ENCODE peak calls at places on chromosomes 6 and 20, in four cellular contexts. R is fibroblast of mammary gland, B is cardiac fibroblast, O is left lung. P is an unnamed sample.

GRCh38 chr6:45002390-45002789 is 325.7 kb upstream of the RUNX2 start:
- DNase-seq in R (peak; percentile 23), B (peak; percentile 19), O (no peak), P (peak; percentile 0)

GRCh38 chr6:47936820-47937219 is 155.0 kb downstream of the OPN5 start:
- DNase-seq in R (no peak), B (no peak), O (no peak), P (no peak)

GRCh38 chr20:48679603-48680002 is 148.2 kb downstream of the PREX1 start:
- DNase-seq in R (no peak), B (no peak), O (no peak), P (peak; percentile 35)

GRCh38 chr6:124203812-124204167 is 400.1 kb downstream of the NKAIN2 start:
- DNase-seq in R (peak; percentile 75), B (peak; percentile 21), O (no peak), P (peak; percentile 78)

GRCh38 chr20:17889226-17889625 is 79.4 kb downstream of the SNX5 start:
- DNase-seq in R (peak; percentile 73), B (peak; percentile 59), O (no peak), P (peak; percentile 40)

GRCh38 chr6:85672623-85673022 is 29.9 kb upstream of the SYNCRIP start:
- DNase-seq in R (no peak), B (no peak), O (no peak), P (no peak)

GRCh38 chr6:56752009-56752408 is 109.3 kb upstream of the DST start:
- DNase-seq in R (peak; percentile 86), B (peak; percentile 51), O (no peak), P (peak; percentile 73)

GRCh38 chr6:146543211-146543939 is at the start of gene RAB32:
- DNase-seq in R (peak; percentile 91), B (peak; percentile 98), O (peak; percentile 100), P (peak; percentile 93)

GRCh38 chr6:26195376-26195923 is 108.2 kb downstream of the HFE start:
- DNase-seq in R (peak; percentile 92), B (peak; percentile 96), O (peak; percentile 95), P (peak; percentile 92)

GRCh38 chr6:35071347-35071994 is 69.7 kb downstream of the TCP11 start:
- DNase-seq in R (no peak), B (no peak), O (no peak), P (no peak)

GRCh38 chr20:57622579-57623381 is 2.6 kb upstream of the ZBP1 start:
- DNase-seq in R (peak; percentile 62), B (peak; percentile 35), O (peak; percentile 90), P (peak; percentile 75)

GRCh38 chr6:31888281-31889258 is 8.9 kb downstream of the EHMT2 start:
- DNase-seq in R (no peak), B (peak; percentile 19), O (peak; percentile 87), P (peak; percentile 34)

GRCh38 chr6:71332012-71332411 is 43.4 kb downstream of the OGFRL1 start:
- DNase-seq in R (peak; percentile 33), B (no peak), O (no peak), P (no peak)

GRCh38 chr6:81204741-81205140 is 547.7 kb downstream of the TENT5A start:
- DNase-seq in R (peak; percentile 34), B (peak; percentile 20), O (no peak), P (no peak)

GRCh38 chr6:35017461-35018183 is 123.5 kb downstream of the TCP11 start:
- DNase-seq in R (peak; percentile 56), B (peak; percentile 37), O (peak; percentile 80), P (no peak)

GRCh38 chr6:157229219-157229607 is 94.1 kb downstream of the TMEM242 start:
- DNase-seq in R (no peak), B (no peak), O (no peak), P (no peak)

GRCh38 chr20:35653430-35653734 is 11.3 kb downstream of the CPNE1 start:
- DNase-seq in R (no peak), B (no peak), O (no peak), P (no peak)

GRCh38 chr6:132736239-132736638 is 21.5 kb downstream of the VNN2 start:
- DNase-seq in R (no peak), B (peak; percentile 7), O (no peak), P (peak; percentile 81)

GRCh38 chr6:169701218-169701952 is 444 bp downstream of the WDR27 start:
- DNase-seq in R (no peak), B (no peak), O (no peak), P (no peak)

GRCh38 chr6:123044341-123044860 is 48.4 kb downstream of the CLVS2 start:
- DNase-seq in R (no peak), B (no peak), O (no peak), P (no peak)

GRCh38 chr20:21396921-21397340 is 395 bp downstream of the NKX2-4 start:
- DNase-seq in R (no peak), B (no peak), O (peak; percentile 77), P (no peak)

GRCh38 chr20:58073945-58074920 is 154.2 kb downstream of the ANKRD60 start:
- DNase-seq in R (peak; percentile 58), B (peak; percentile 39), O (no peak), P (no peak)

GRCh38 chr6:160253242-160253641 is 5.4 kb downstream of the SLC22A2 start:
- DNase-seq in R (no peak), B (no peak), O (no peak), P (no peak)

GRCh38 chr6:1630212-1630770 is 20.6 kb downstream of the FOXC1 start:
- DNase-seq in R (no peak), B (no peak), O (no peak), P (no peak)
- TF ChIP-seq CTCF in R (no peak), B (no peak), O (no peak), P (no peak)

GRCh38 chr20:63172726-63173125 is 43.2 kb downstream of the YTHDF1 start:
- DNase-seq in R (no peak), B (no peak), O (no peak), P (peak; percentile 13)
- TF ChIP-seq CTCF in R (no peak), B (no peak), O (no peak), P (no peak)

GRCh38 chr6:50187212-50188055 is 137.7 kb upstream of the DEFB112 start:
- DNase-seq in R (no peak), B (no peak), O (peak; percentile 10), P (no peak)

GRCh38 chr6:50180646-50181045 is 130.9 kb upstream of the DEFB112 start:
- DNase-seq in R (no peak), B (no peak), O (no peak), P (no peak)

GRCh38 chr6:50185006-50185405 is 135.3 kb upstream of the DEFB112 start:
- DNase-seq in R (peak; percentile 0), B (no peak), O (no peak), P (peak; percentile 37)
- TF ChIP-seq CTCF in R (no peak), B (no peak), O (no peak), P (no peak)

GRCh38 chr6:126550323-126550722 is 210.4 kb downstream of the CENPW start:
- DNase-seq in R (no peak), B (no peak), O (peak; percentile 13), P (no peak)
- TF ChIP-seq CTCF in R (no peak), B (no peak), O (no peak), P (no peak)